ENCODE peak calls at places on chromosomes 2 and 18, in eight cellular contexts. L is IMR-90; W is CD4-positive, alpha-beta memory T cell; D is pancreas; N is prostate gland; K is ovary; A is CD8-positive, alpha-beta T cell; X is suprapubic skin. O is an unnamed sample.

GRCh38 chr18:59464521-59464920 is 105.5 kb upstream of the LMAN1 start:
- DNase-seq in L (no peak), W (no peak), D (no peak), N (no peak), K (no peak), A (no peak), X (no peak), O (no peak)

GRCh38 chr2:162221064-162221463 is 22.2 kb downstream of the FAP start:
- DNase-seq in L (peak; percentile 55), W (peak; percentile 36), D (peak; percentile 30), N (peak; percentile 20), K (peak; percentile 60), A (peak; percentile 30), X (peak; percentile 79), O (peak; percentile 53)

GRCh38 chr18:43847164-43848091 is 570.1 kb upstream of the SYT4 start:
- DNase-seq in L (peak; percentile 22), W (no peak), D (no peak), N (no peak), K (no peak), A (no peak), X (no peak), O (no peak)

GRCh38 chr2:1455466-1455865 is 42.2 kb downstream of the TPO start:
- DNase-seq in L (no peak), W (no peak), D (no peak), N (no peak), K (peak; percentile 64), A (no peak), X (no peak), O (no peak)

GRCh38 chr2:27308359-27308875 is at the start of gene UCN:
- DNase-seq in L (peak; percentile 34), W (no peak), D (peak; percentile 28), N (no peak), K (peak; percentile 67), A (no peak), X (no peak), O (peak; percentile 53)

GRCh38 chr2:181805228-181806038 is 86.1 kb upstream of the ITPRID2 start:
- DNase-seq in L (peak; percentile 74), W (no peak), D (no peak), N (no peak), K (no peak), A (no peak), X (no peak), O (no peak)

GRCh38 chr2:181812106-181812745 is 79.3 kb upstream of the ITPRID2 start:
- DNase-seq in L (peak; percentile 34), W (no peak), D (no peak), N (no peak), K (no peak), A (no peak), X (no peak), O (no peak)

GRCh38 chr18:58596265-58596681 is 32.6 kb downstream of the ALPK2 start:
- DNase-seq in L (no peak), W (no peak), D (no peak), N (no peak), K (no peak), A (no peak), X (no peak), O (peak; percentile 63)

GRCh38 chr18:60508108-60508507 is 135.5 kb upstream of the MC4R start:
- DNase-seq in L (no peak), W (no peak), D (no peak), N (no peak), K (no peak), A (no peak), X (no peak), O (no peak)

GRCh38 chr2:235050992-235051351 is 99.2 kb downstream of the SH3BP4 start:
- DNase-seq in L (peak; percentile 93), W (no peak), D (peak; percentile 97), N (peak; percentile 90), K (peak; percentile 60), A (no peak), X (peak; percentile 96), O (peak; percentile 93)

GRCh38 chr2:195659114-195659513 is 2.1 kb downstream of the SLC39A10 start:
- DNase-seq in L (peak; percentile 42), W (peak; percentile 55), D (no peak), N (no peak), K (no peak), A (peak; percentile 25), X (no peak), O (no peak)

GRCh38 chr2:143728498-143728897 is 599.3 kb downstream of the ARHGAP15 start:
- DNase-seq in L (no peak), W (no peak), D (no peak), N (no peak), K (no peak), A (no peak), X (no peak), O (no peak)

GRCh38 chr2:200761168-200761715 is 50.5 kb upstream of the BZW1 start:
- DNase-seq in L (peak; percentile 58), W (no peak), D (no peak), N (no peak), K (no peak), A (no peak), X (no peak), O (no peak)

GRCh38 chr2:36653155-36653554 is 43.4 kb upstream of the VIT start:
- DNase-seq in L (no peak), W (no peak), D (no peak), N (no peak), K (no peak), A (no peak), X (no peak), O (no peak)

GRCh38 chr2:128368437-128369125 is 49.9 kb upstream of the HS6ST1 start:
- DNase-seq in L (no peak), W (no peak), D (no peak), N (no peak), K (no peak), A (no peak), X (peak; percentile 51), O (no peak)

GRCh38 chr2:134780977-134781376 is 57.4 kb upstream of the ACMSD start:
- DNase-seq in L (no peak), W (no peak), D (no peak), N (no peak), K (no peak), A (no peak), X (no peak), O (no peak)

GRCh38 chr2:20446917-20447436 is at the start of gene RHOB:
- DNase-seq in L (peak; percentile 98), W (peak; percentile 88), D (peak; percentile 97), N (peak; percentile 99), K (peak; percentile 98), A (peak; percentile 86), X (peak; percentile 98), O (peak; percentile 98)

GRCh38 chr2:20446280-20446916 is 476 bp upstream of the RHOB start:
- DNase-seq in L (no peak), W (no peak), D (no peak), N (no peak), K (no peak), A (no peak), X (peak; percentile 76), O (peak; percentile 51)

GRCh38 chr2:20449501-20450200 is 2.8 kb downstream of the RHOB start:
- DNase-seq in L (peak; percentile 46), W (no peak), D (no peak), N (no peak), K (no peak), A (no peak), X (peak; percentile 52), O (no peak)

GRCh38 chr2:20448246-20449046 is 1.6 kb downstream of the RHOB start:
- DNase-seq in L (peak; percentile 19), W (no peak), D (no peak), N (no peak), K (peak; percentile 59), A (no peak), X (peak; percentile 73), O (no peak)

DNA sequence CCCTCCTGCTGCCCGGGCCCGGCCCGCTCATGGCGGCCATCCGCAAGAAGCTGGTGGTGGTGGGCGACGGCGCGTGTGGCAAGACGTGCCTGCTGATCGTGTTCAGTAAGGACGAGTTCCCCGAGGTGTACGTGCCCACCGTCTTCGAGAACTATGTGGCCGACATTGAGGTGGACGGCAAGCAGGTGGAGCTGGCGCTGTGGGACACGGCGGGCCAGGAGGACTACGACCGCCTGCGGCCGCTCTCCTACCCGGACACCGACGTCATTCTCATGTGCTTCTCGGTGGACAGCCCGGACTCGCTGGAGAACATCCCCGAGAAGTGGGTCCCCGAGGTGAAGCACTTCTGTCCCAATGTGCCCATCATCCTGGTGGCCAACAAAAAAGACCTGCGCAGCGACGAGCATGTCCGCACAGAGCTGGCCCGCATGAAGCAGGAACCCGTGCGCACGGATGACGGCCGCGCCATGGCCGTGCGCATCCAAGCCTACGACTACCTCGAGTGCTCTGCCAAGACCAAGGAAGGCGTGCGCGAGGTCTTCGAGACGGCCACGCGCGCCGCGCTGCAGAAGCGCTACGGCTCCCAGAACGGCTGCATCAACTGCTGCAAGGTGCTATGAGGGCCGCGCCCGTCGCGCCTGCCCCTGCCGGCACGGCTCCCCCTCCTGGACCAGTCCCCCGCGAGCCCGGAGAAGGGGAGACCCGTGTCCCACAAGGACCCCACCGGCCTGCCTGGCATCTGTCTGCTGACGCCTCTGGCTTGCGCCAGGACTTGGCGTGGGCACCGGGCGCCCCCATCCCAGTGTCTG is 767 bp downstream of the RHOB start:
- DNase-seq in L (peak; percentile 41), W (peak; percentile 47), D (peak; percentile 49), N (no peak), K (peak; percentile 78), A (no peak), X (peak; percentile 74), O (peak; percentile 59)
- H3K4me1 ChIP-seq in L (peaks cover 14% of the 10 kb centered on the region), W (peaks cover 11% of the 10 kb centered on the region), D (peaks cover 3% of the 10 kb centered on the region), N (peaks cover 6% of the 10 kb centered on the region), K (peaks cover 12% of the 10 kb centered on the region), A (peaks cover 17% of the 10 kb centered on the region), X (peaks cover 51% of the 10 kb centered on the region), O (peaks cover 29% of the 10 kb centered on the region)

GRCh38 chr2:69521747-69522146 is 84.5 kb upstream of the NFU1 start:
- DNase-seq in L (no peak), W (no peak), D (no peak), N (no peak), K (no peak), A (no peak), X (no peak), O (no peak)

GRCh38 chr2:69525261-69525660 is 88.0 kb upstream of the NFU1 start:
- DNase-seq in L (peak; percentile 71), W (no peak), D (no peak), N (no peak), K (no peak), A (no peak), X (no peak), O (no peak)

GRCh38 chr2:69518836-69519235 is 81.6 kb upstream of the NFU1 start:
- DNase-seq in L (no peak), W (no peak), D (no peak), N (peak; percentile 7), K (peak; percentile 39), A (no peak), X (no peak), O (no peak)

GRCh38 chr2:69524799-69525198 is 87.6 kb upstream of the NFU1 start:
- DNase-seq in L (no peak), W (no peak), D (no peak), N (no peak), K (no peak), A (no peak), X (no peak), O (no peak)
- H3K36me3 ChIP-seq in L (peaks cover 46% of the 10 kb centered on the region), W (peaks cover 83% of the 10 kb centered on the region), D (no peaks in the 10 kb centered on the region), N (peaks cover 6% of the 10 kb centered on the region), K (no peaks in the 10 kb centered on the region), A (peaks cover 68% of the 10 kb centered on the region), X (peaks cover 59% of the 10 kb centered on the region), O (peaks cover 100% of the 10 kb centered on the region)

GRCh38 chr2:233402346-233402745 is 48.1 kb downstream of the DGKD start:
- DNase-seq in L (no peak), W (no peak), D (no peak), N (no peak), K (no peak), A (no peak), X (no peak), O (no peak)
- H3K4me1 ChIP-seq in L (no peaks in the 10 kb centered on the region), W (peaks cover 39% of the 10 kb centered on the region), D (no peaks in the 10 kb centered on the region), N (no peaks in the 10 kb centered on the region), K (peaks cover 4% of the 10 kb centered on the region), A (peaks cover 72% of the 10 kb centered on the region), X (peaks cover under 1% of the 10 kb centered on the region), O (no peaks in the 10 kb centered on the region)

GRCh38 chr2:9343524-9343923 is 79.8 kb downstream of the ITGB1BP1 start:
- DNase-seq in L (no peak), W (no peak), D (no peak), N (no peak), K (no peak), A (no peak), X (no peak), O (no peak)
- H3K36me3 ChIP-seq in L (peaks cover 28% of the 10 kb centered on the region), W (no peaks in the 10 kb centered on the region), D (no peaks in the 10 kb centered on the region), N (no peaks in the 10 kb centered on the region), K (no peaks in the 10 kb centered on the region), A (no peaks in the 10 kb centered on the region), X (peaks cover 27% of the 10 kb centered on the region), O (no peaks in the 10 kb centered on the region)